ENCODE peak calls at places on chromosomes 3 and 15, in eight cellular contexts. One of them, this sample, is unnamed. For H3K9me3, the result is how much of the 10 kb centered on the place peaks cover.

GRCh38 chr15:80823995-80824394 is 44.8 kb downstream of the CEMIP start:
- DNase-seq in GM23248: no peak
- DNase-seq in Panc1: no peak
- DNase-seq in suprapubic skin: no peak
- DNase-seq in CD8-positive, alpha-beta T cell: no peak
- DNase-seq in fibroblast of lung: no peak
- DNase-seq in heart left ventricle: no peak
- DNase-seq in HCT116: no peak
- DNase-seq in this sample: no peak

GRCh38 chr3:125302932-125303331 is 72.2 kb downstream of the ZNF148 start:
- DNase-seq in heart left ventricle: no peak
- DNase-seq in Panc1: no peak
- DNase-seq in fibroblast of lung: no peak
- DNase-seq in suprapubic skin: no peak
- DNase-seq in HCT116: no peak
- DNase-seq in CD8-positive, alpha-beta T cell: no peak
- DNase-seq in GM23248: no peak
- DNase-seq in this sample: no peak

GRCh38 chr3:68893600-68894239 is 38.6 kb downstream of the TAFA4 start:
- DNase-seq in suprapubic skin: no peak
- DNase-seq in heart left ventricle: no peak
- DNase-seq in fibroblast of lung: peak
- DNase-seq in GM23248: peak
- DNase-seq in Panc1: peak
- DNase-seq in HCT116: no peak
- DNase-seq in CD8-positive, alpha-beta T cell: no peak
- DNase-seq in this sample: no peak

GRCh38 chr15:85858586-85859375 is 64.1 kb upstream of the KLHL25 start:
- DNase-seq in CD8-positive, alpha-beta T cell: peak
- DNase-seq in fibroblast of lung: peak
- DNase-seq in heart left ventricle: peak
- DNase-seq in GM23248: peak
- DNase-seq in suprapubic skin: no peak
- DNase-seq in Panc1: no peak
- DNase-seq in HCT116: peak
- DNase-seq in this sample: peak

GRCh38 chr3:124163689-124164088 is 171.8 kb upstream of the ROPN1 start:
- DNase-seq in suprapubic skin: no peak
- DNase-seq in heart left ventricle: no peak
- DNase-seq in fibroblast of lung: no peak
- DNase-seq in CD8-positive, alpha-beta T cell: no peak
- DNase-seq in Panc1: no peak
- DNase-seq in HCT116: no peak
- DNase-seq in GM23248: no peak
- DNase-seq in this sample: no peak

GRCh38 chr3:105367063-105367405 is 325 bp downstream of the ALCAM start:
- DNase-seq in Panc1: no peak
- DNase-seq in CD8-positive, alpha-beta T cell: no peak
- DNase-seq in GM23248: peak
- DNase-seq in fibroblast of lung: no peak
- DNase-seq in HCT116: no peak
- DNase-seq in heart left ventricle: peak
- DNase-seq in suprapubic skin: peak
- DNase-seq in this sample: peak

GRCh38 chr15:87762110-87762509 is 494.4 kb downstream of the NTRK3 start:
- DNase-seq in GM23248: no peak
- DNase-seq in CD8-positive, alpha-beta T cell: no peak
- DNase-seq in heart left ventricle: no peak
- DNase-seq in HCT116: no peak
- DNase-seq in Panc1: no peak
- DNase-seq in suprapubic skin: no peak
- DNase-seq in fibroblast of lung: no peak
- DNase-seq in this sample: no peak

GRCh38 chr3:129768728-129769127 is 124.8 kb downstream of the TMCC1 start:
- DNase-seq in heart left ventricle: no peak
- DNase-seq in HCT116: no peak
- DNase-seq in Panc1: no peak
- DNase-seq in CD8-positive, alpha-beta T cell: no peak
- DNase-seq in suprapubic skin: no peak
- DNase-seq in GM23248: no peak
- DNase-seq in fibroblast of lung: no peak
- DNase-seq in this sample: no peak

GRCh38 chr15:79140846-79141570 is 50.4 kb upstream of the RASGRF1 start:
- DNase-seq in fibroblast of lung: no peak
- DNase-seq in suprapubic skin: no peak
- DNase-seq in HCT116: no peak
- DNase-seq in GM23248: no peak
- DNase-seq in heart left ventricle: no peak
- DNase-seq in CD8-positive, alpha-beta T cell: no peak
- DNase-seq in Panc1: no peak
- DNase-seq in this sample: no peak

GRCh38 chr15:91227062-91227461 is 127.0 kb downstream of the SV2B start:
- DNase-seq in heart left ventricle: no peak
- DNase-seq in suprapubic skin: no peak
- DNase-seq in Panc1: no peak
- DNase-seq in GM23248: no peak
- DNase-seq in HCT116: no peak
- DNase-seq in fibroblast of lung: no peak
- DNase-seq in CD8-positive, alpha-beta T cell: no peak
- DNase-seq in this sample: no peak

GRCh38 chr15:77819841-77820728 is 187.4 kb upstream of the LINGO1 start:
- DNase-seq in CD8-positive, alpha-beta T cell: no peak
- DNase-seq in heart left ventricle: no peak
- DNase-seq in HCT116: peak
- DNase-seq in GM23248: peak
- DNase-seq in fibroblast of lung: no peak
- DNase-seq in suprapubic skin: no peak
- DNase-seq in Panc1: no peak
- DNase-seq in this sample: no peak

GRCh38 chr3:5348229-5348628 is 160.7 kb downstream of the EDEM1 start:
- DNase-seq in fibroblast of lung: no peak
- DNase-seq in heart left ventricle: no peak
- DNase-seq in GM23248: no peak
- DNase-seq in suprapubic skin: no peak
- DNase-seq in CD8-positive, alpha-beta T cell: no peak
- DNase-seq in HCT116: no peak
- DNase-seq in Panc1: no peak
- DNase-seq in this sample: no peak

GRCh38 chr15:20353966-20354883 is 187.4 kb downstream of the GOLGA6L6 start:
- DNase-seq in suprapubic skin: peak
- DNase-seq in Panc1: no peak
- DNase-seq in GM23248: no peak
- DNase-seq in CD8-positive, alpha-beta T cell: no peak
- DNase-seq in fibroblast of lung: no peak
- DNase-seq in HCT116: no peak
- DNase-seq in heart left ventricle: peak
- DNase-seq in this sample: no peak
- H3K9me3 ChIP-seq in suprapubic skin: under half
- H3K9me3 ChIP-seq in Panc1: under half
- H3K9me3 ChIP-seq in GM23248: under half
- H3K9me3 ChIP-seq in CD8-positive, alpha-beta T cell: under half
- H3K9me3 ChIP-seq in fibroblast of lung: under half
- H3K9me3 ChIP-seq in HCT116: half or more
- H3K9me3 ChIP-seq in heart left ventricle: under half
- H3K9me3 ChIP-seq in this sample: under half

GRCh38 chr3:196790636-196791035 is 51.0 kb downstream of the PAK2 start:
- DNase-seq in Panc1: no peak
- DNase-seq in GM23248: no peak
- DNase-seq in fibroblast of lung: no peak
- DNase-seq in suprapubic skin: no peak
- DNase-seq in HCT116: no peak
- DNase-seq in heart left ventricle: no peak
- DNase-seq in CD8-positive, alpha-beta T cell: no peak
- DNase-seq in this sample: no peak

GRCh38 chr3:196793224-196793623 is 53.6 kb downstream of the PAK2 start:
- DNase-seq in heart left ventricle: no peak
- DNase-seq in HCT116: peak
- DNase-seq in fibroblast of lung: peak
- DNase-seq in suprapubic skin: no peak
- DNase-seq in GM23248: peak
- DNase-seq in CD8-positive, alpha-beta T cell: no peak
- DNase-seq in Panc1: peak
- DNase-seq in this sample: no peak

GRCh38 chr3:196788509-196788908 is 48.9 kb downstream of the PAK2 start:
- DNase-seq in Panc1: no peak
- DNase-seq in HCT116: no peak
- DNase-seq in fibroblast of lung: no peak
- DNase-seq in heart left ventricle: no peak
- DNase-seq in CD8-positive, alpha-beta T cell: no peak
- DNase-seq in GM23248: no peak
- DNase-seq in suprapubic skin: no peak
- DNase-seq in this sample: no peak

GRCh38 chr3:196792771-196793170 is 53.1 kb downstream of the PAK2 start:
- DNase-seq in GM23248: peak
- DNase-seq in suprapubic skin: no peak
- DNase-seq in CD8-positive, alpha-beta T cell: no peak
- DNase-seq in heart left ventricle: no peak
- DNase-seq in Panc1: no peak
- DNase-seq in fibroblast of lung: no peak
- DNase-seq in HCT116: no peak
- DNase-seq in this sample: no peak

GRCh38 chr3:196789773-196790419 is 50.2 kb downstream of the PAK2 start:
- DNase-seq in CD8-positive, alpha-beta T cell: no peak
- DNase-seq in fibroblast of lung: no peak
- DNase-seq in heart left ventricle: no peak
- DNase-seq in GM23248: no peak
- DNase-seq in Panc1: no peak
- DNase-seq in HCT116: no peak
- DNase-seq in suprapubic skin: no peak
- DNase-seq in this sample: no peak
- H3K9me3 ChIP-seq in CD8-positive, alpha-beta T cell: under half
- H3K9me3 ChIP-seq in fibroblast of lung: under half
- H3K9me3 ChIP-seq in heart left ventricle: under half
- H3K9me3 ChIP-seq in GM23248: under half
- H3K9me3 ChIP-seq in Panc1: under half
- H3K9me3 ChIP-seq in HCT116: under half
- H3K9me3 ChIP-seq in suprapubic skin: under half
- H3K9me3 ChIP-seq in this sample: under half

GRCh38 chr3:140185375-140185774 is 250.4 kb downstream of the CLSTN2 start:
- DNase-seq in heart left ventricle: no peak
- DNase-seq in Panc1: no peak
- DNase-seq in CD8-positive, alpha-beta T cell: no peak
- DNase-seq in GM23248: no peak
- DNase-seq in HCT116: no peak
- DNase-seq in fibroblast of lung: no peak
- DNase-seq in suprapubic skin: no peak
- DNase-seq in this sample: no peak

GRCh38 chr3:140187028-140187427 is 252.0 kb downstream of the CLSTN2 start:
- DNase-seq in suprapubic skin: no peak
- DNase-seq in CD8-positive, alpha-beta T cell: no peak
- DNase-seq in heart left ventricle: no peak
- DNase-seq in HCT116: no peak
- DNase-seq in GM23248: no peak
- DNase-seq in Panc1: no peak
- DNase-seq in fibroblast of lung: no peak
- DNase-seq in this sample: no peak

GRCh38 chr3:140188285-140188684 is 253.3 kb downstream of the CLSTN2 start:
- DNase-seq in suprapubic skin: no peak
- DNase-seq in GM23248: no peak
- DNase-seq in heart left ventricle: no peak
- DNase-seq in HCT116: no peak
- DNase-seq in Panc1: no peak
- DNase-seq in fibroblast of lung: no peak
- DNase-seq in CD8-positive, alpha-beta T cell: no peak
- DNase-seq in this sample: no peak

GRCh38 chr3:140187648-140188221 is 252.8 kb downstream of the CLSTN2 start:
- DNase-seq in CD8-positive, alpha-beta T cell: no peak
- DNase-seq in GM23248: no peak
- DNase-seq in fibroblast of lung: no peak
- DNase-seq in suprapubic skin: no peak
- DNase-seq in HCT116: no peak
- DNase-seq in heart left ventricle: no peak
- DNase-seq in Panc1: no peak
- DNase-seq in this sample: no peak

DNA sequence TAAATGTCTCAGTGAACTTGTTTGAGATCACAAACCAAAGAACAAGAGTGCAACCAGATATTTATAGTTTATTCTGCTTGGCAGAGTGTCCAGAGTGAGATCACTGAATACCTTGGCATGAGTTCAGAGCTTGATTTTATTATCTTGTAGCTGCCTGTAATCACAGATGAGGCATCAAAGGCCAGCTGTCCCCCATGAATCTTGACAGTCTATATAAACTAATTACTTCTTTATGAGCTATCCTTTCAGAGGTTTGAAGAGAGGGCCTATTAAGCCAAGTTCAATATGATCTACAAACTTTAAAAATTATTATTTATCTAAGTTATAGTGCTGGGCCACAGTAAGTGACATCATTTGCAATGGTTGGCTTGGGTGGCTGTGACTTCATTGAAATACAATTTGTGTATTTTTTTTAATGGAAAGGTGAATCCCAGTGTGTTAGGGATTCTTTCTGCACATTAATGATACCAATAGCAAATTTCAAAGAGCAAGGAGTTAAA is 251.5 kb downstream of the CLSTN2 start:
- DNase-seq in fibroblast of lung: peak
- DNase-seq in CD8-positive, alpha-beta T cell: no peak
- DNase-seq in Panc1: no peak
- DNase-seq in heart left ventricle: no peak
- DNase-seq in HCT116: no peak
- DNase-seq in suprapubic skin: no peak
- DNase-seq in GM23248: peak
- DNase-seq in this sample: no peak
- H3K9me3 ChIP-seq in fibroblast of lung: under half
- H3K9me3 ChIP-seq in CD8-positive, alpha-beta T cell: under half
- H3K9me3 ChIP-seq in Panc1: under half
- H3K9me3 ChIP-seq in heart left ventricle: under half
- H3K9me3 ChIP-seq in HCT116: under half
- H3K9me3 ChIP-seq in suprapubic skin: under half
- H3K9me3 ChIP-seq in GM23248: under half
- H3K9me3 ChIP-seq in this sample: under half

GRCh38 chr15:29141206-29141907 is 128.3 kb downstream of the NSMCE3 start:
- DNase-seq in HCT116: no peak
- DNase-seq in fibroblast of lung: no peak
- DNase-seq in suprapubic skin: no peak
- DNase-seq in CD8-positive, alpha-beta T cell: no peak
- DNase-seq in heart left ventricle: no peak
- DNase-seq in GM23248: no peak
- DNase-seq in Panc1: no peak
- DNase-seq in this sample: no peak

GRCh38 chr15:29139540-29140459 is 129.8 kb downstream of the NSMCE3 start:
- DNase-seq in fibroblast of lung: peak
- DNase-seq in CD8-positive, alpha-beta T cell: peak
- DNase-seq in heart left ventricle: no peak
- DNase-seq in GM23248: peak
- DNase-seq in Panc1: no peak
- DNase-seq in suprapubic skin: no peak
- DNase-seq in HCT116: peak
- DNase-seq in this sample: no peak

GRCh38 chr15:29141908-29142747 is 127.5 kb downstream of the NSMCE3 start:
- DNase-seq in heart left ventricle: no peak
- DNase-seq in fibroblast of lung: no peak
- DNase-seq in CD8-positive, alpha-beta T cell: no peak
- DNase-seq in GM23248: no peak
- DNase-seq in Panc1: no peak
- DNase-seq in HCT116: no peak
- DNase-seq in suprapubic skin: no peak
- DNase-seq in this sample: no peak

GRCh38 chr15:29139072-29139471 is 130.6 kb downstream of the NSMCE3 start:
- DNase-seq in HCT116: no peak
- DNase-seq in heart left ventricle: no peak
- DNase-seq in suprapubic skin: peak
- DNase-seq in Panc1: no peak
- DNase-seq in GM23248: no peak
- DNase-seq in fibroblast of lung: no peak
- DNase-seq in CD8-positive, alpha-beta T cell: no peak
- DNase-seq in this sample: no peak

GRCh38 chr15:29140475-29141172 is 129.0 kb downstream of the NSMCE3 start:
- DNase-seq in CD8-positive, alpha-beta T cell: no peak
- DNase-seq in fibroblast of lung: no peak
- DNase-seq in GM23248: no peak
- DNase-seq in Panc1: no peak
- DNase-seq in HCT116: no peak
- DNase-seq in heart left ventricle: no peak
- DNase-seq in suprapubic skin: no peak
- DNase-seq in this sample: no peak
- H3K9me3 ChIP-seq in CD8-positive, alpha-beta T cell: under half
- H3K9me3 ChIP-seq in fibroblast of lung: under half
- H3K9me3 ChIP-seq in GM23248: under half
- H3K9me3 ChIP-seq in Panc1: under half
- H3K9me3 ChIP-seq in HCT116: under half
- H3K9me3 ChIP-seq in heart left ventricle: under half
- H3K9me3 ChIP-seq in suprapubic skin: under half
- H3K9me3 ChIP-seq in this sample: under half

This sample was measured in T-helper 17 cell.